ENCODE peak calls at places on chromosome 10, in seven cellular contexts. One of them, this sample, is unnamed.

GRCh38 chr10:63072951-63073350 is 60.2 kb upstream of the NRBF2 start:
- DNase-seq in HCT116: no peak
- DNase-seq in HepG2: no peak
- DNase-seq in K562: no peak
- DNase-seq in H1: no peak
- DNase-seq in GM12878: no peak
- DNase-seq in SK-N-SH: no peak
- DNase-seq in this sample: no peak

GRCh38 chr10:6119962-6120361 is 31.1 kb downstream of the RBM17 start:
- DNase-seq in SK-N-SH: no peak
- DNase-seq in K562: no peak
- DNase-seq in H1: no peak
- DNase-seq in GM12878: no peak
- DNase-seq in HCT116: no peak
- DNase-seq in HepG2: no peak
- DNase-seq in this sample: no peak

GRCh38 chr10:119377905-119378736 is 164.4 kb downstream of the RGS10 start:
- DNase-seq in K562: no peak
- DNase-seq in H1: no peak
- DNase-seq in GM12878: no peak
- DNase-seq in SK-N-SH: peak
- DNase-seq in HCT116: no peak
- DNase-seq in HepG2: no peak
- DNase-seq in this sample: no peak

GRCh38 chr10:115969591-115969990 is 303.4 kb downstream of the GFRA1 start:
- DNase-seq in K562: no peak
- DNase-seq in GM12878: no peak
- DNase-seq in HCT116: no peak
- DNase-seq in HepG2: no peak
- DNase-seq in H1: no peak
- DNase-seq in SK-N-SH: no peak
- DNase-seq in this sample: no peak

GRCh38 chr10:58756126-58756525 is 243.5 kb downstream of the BICC1 start:
- DNase-seq in HCT116: no peak
- DNase-seq in H1: no peak
- DNase-seq in SK-N-SH: no peak
- DNase-seq in HepG2: no peak
- DNase-seq in K562: no peak
- DNase-seq in GM12878: no peak
- DNase-seq in this sample: no peak

GRCh38 chr10:17655567-17656146 is 11.7 kb downstream of the STAM start:
- DNase-seq in HepG2: peak
- DNase-seq in HCT116: no peak
- DNase-seq in K562: peak
- DNase-seq in H1: no peak
- DNase-seq in SK-N-SH: no peak
- DNase-seq in GM12878: peak
- DNase-seq in this sample: no peak

GRCh38 chr10:35631404-35631803 is 10.7 kb downstream of the FZD8 start:
- DNase-seq in GM12878: no peak
- DNase-seq in H1: no peak
- DNase-seq in HepG2: no peak
- DNase-seq in K562: no peak
- DNase-seq in HCT116: no peak
- DNase-seq in SK-N-SH: no peak
- DNase-seq in this sample: no peak

GRCh38 chr10:94760586-94761178 is 1.8 kb upstream of the CYP2C19 start:
- DNase-seq in HepG2: no peak
- DNase-seq in H1: no peak
- DNase-seq in HCT116: no peak
- DNase-seq in SK-N-SH: no peak
- DNase-seq in GM12878: no peak
- DNase-seq in K562: no peak
- DNase-seq in this sample: no peak

GRCh38 chr10:77661674-77662073 is 24.1 kb upstream of the KCNMA1 start:
- DNase-seq in GM12878: no peak
- DNase-seq in K562: no peak
- DNase-seq in HepG2: no peak
- DNase-seq in SK-N-SH: no peak
- DNase-seq in H1: no peak
- DNase-seq in HCT116: no peak
- DNase-seq in this sample: no peak

GRCh38 chr10:112461029-112461887 is 14.2 kb downstream of the VTI1A start:
- DNase-seq in GM12878: no peak
- DNase-seq in H1: no peak
- DNase-seq in HCT116: peak
- DNase-seq in K562: no peak
- DNase-seq in HepG2: no peak
- DNase-seq in SK-N-SH: no peak
- DNase-seq in this sample: peak

GRCh38 chr10:132982301-132982989 is 40.1 kb upstream of the CFAP46 start:
- DNase-seq in SK-N-SH: no peak
- DNase-seq in HCT116: no peak
- DNase-seq in K562: no peak
- DNase-seq in H1: no peak
- DNase-seq in HepG2: no peak
- DNase-seq in GM12878: no peak
- DNase-seq in this sample: no peak

GRCh38 chr10:34721201-34721840 is 93.8 kb downstream of the PARD3 start:
- DNase-seq in HepG2: no peak
- DNase-seq in GM12878: no peak
- DNase-seq in K562: no peak
- DNase-seq in SK-N-SH: no peak
- DNase-seq in H1: no peak
- DNase-seq in HCT116: no peak
- DNase-seq in this sample: peak

GRCh38 chr10:17013131-17013530 is 116.5 kb downstream of the CUBN start:
- DNase-seq in HepG2: no peak
- DNase-seq in H1: no peak
- DNase-seq in K562: no peak
- DNase-seq in HCT116: no peak
- DNase-seq in SK-N-SH: no peak
- DNase-seq in GM12878: no peak
- DNase-seq in this sample: no peak

GRCh38 chr10:13961096-13961495 is 369.6 kb downstream of the FRMD4A start:
- DNase-seq in HepG2: no peak
- DNase-seq in SK-N-SH: no peak
- DNase-seq in GM12878: no peak
- DNase-seq in K562: no peak
- DNase-seq in H1: no peak
- DNase-seq in HCT116: no peak
- DNase-seq in this sample: no peak

GRCh38 chr10:126216221-126216701 is 172.0 kb downstream of the ADAM12 start:
- DNase-seq in SK-N-SH: no peak
- DNase-seq in GM12878: no peak
- DNase-seq in HCT116: no peak
- DNase-seq in H1: no peak
- DNase-seq in K562: no peak
- DNase-seq in HepG2: no peak
- DNase-seq in this sample: no peak

GRCh38 chr10:61957806-61958205 is 56.3 kb downstream of the ARID5B start:
- DNase-seq in K562: no peak
- DNase-seq in SK-N-SH: no peak
- DNase-seq in HepG2: no peak
- DNase-seq in H1: no peak
- DNase-seq in HCT116: no peak
- DNase-seq in GM12878: no peak
- DNase-seq in this sample: no peak

GRCh38 chr10:13949844-13950542 is 363.2 kb downstream of the PRPF18 start:
- DNase-seq in SK-N-SH: no peak
- DNase-seq in HCT116: no peak
- DNase-seq in H1: no peak
- DNase-seq in HepG2: no peak
- DNase-seq in K562: no peak
- DNase-seq in GM12878: no peak
- DNase-seq in this sample: no peak

GRCh38 chr10:118286051-118286838 is 55.9 kb downstream of the FAM204A start:
- DNase-seq in K562: no peak
- DNase-seq in H1: no peak
- DNase-seq in HCT116: no peak
- DNase-seq in SK-N-SH: no peak
- DNase-seq in HepG2: no peak
- DNase-seq in GM12878: no peak
- DNase-seq in this sample: no peak
- TF ChIP-seq JUND in K562: no peak
- TF ChIP-seq JUND in H1: no peak
- TF ChIP-seq JUND in HCT116: no peak
- TF ChIP-seq JUND in SK-N-SH: no peak
- TF ChIP-seq JUND in HepG2: no peak
- TF ChIP-seq JUND in GM12878: no peak
- TF ChIP-seq JUND in this sample: no peak

GRCh38 chr10:44858988-44859387 is 52.1 kb upstream of the TMEM72 start:
- DNase-seq in SK-N-SH: no peak
- DNase-seq in HCT116: no peak
- DNase-seq in HepG2: no peak
- DNase-seq in H1: no peak
- DNase-seq in K562: no peak
- DNase-seq in GM12878: no peak
- DNase-seq in this sample: no peak

GRCh38 chr10:44862917-44863316 is 48.2 kb upstream of the TMEM72 start:
- DNase-seq in H1: no peak
- DNase-seq in GM12878: no peak
- DNase-seq in SK-N-SH: no peak
- DNase-seq in HepG2: no peak
- DNase-seq in K562: no peak
- DNase-seq in HCT116: no peak
- DNase-seq in this sample: no peak

GRCh38 chr10:44859546-44860285 is 51.4 kb upstream of the TMEM72 start:
- DNase-seq in GM12878: no peak
- DNase-seq in K562: no peak
- DNase-seq in H1: no peak
- DNase-seq in HCT116: no peak
- DNase-seq in HepG2: no peak
- DNase-seq in SK-N-SH: no peak
- DNase-seq in this sample: no peak

GRCh38 chr10:44862006-44862751 is 49.0 kb upstream of the TMEM72 start:
- DNase-seq in K562: no peak
- DNase-seq in SK-N-SH: no peak
- DNase-seq in GM12878: no peak
- DNase-seq in H1: no peak
- DNase-seq in HepG2: no peak
- DNase-seq in HCT116: no peak
- DNase-seq in this sample: no peak

DNA sequence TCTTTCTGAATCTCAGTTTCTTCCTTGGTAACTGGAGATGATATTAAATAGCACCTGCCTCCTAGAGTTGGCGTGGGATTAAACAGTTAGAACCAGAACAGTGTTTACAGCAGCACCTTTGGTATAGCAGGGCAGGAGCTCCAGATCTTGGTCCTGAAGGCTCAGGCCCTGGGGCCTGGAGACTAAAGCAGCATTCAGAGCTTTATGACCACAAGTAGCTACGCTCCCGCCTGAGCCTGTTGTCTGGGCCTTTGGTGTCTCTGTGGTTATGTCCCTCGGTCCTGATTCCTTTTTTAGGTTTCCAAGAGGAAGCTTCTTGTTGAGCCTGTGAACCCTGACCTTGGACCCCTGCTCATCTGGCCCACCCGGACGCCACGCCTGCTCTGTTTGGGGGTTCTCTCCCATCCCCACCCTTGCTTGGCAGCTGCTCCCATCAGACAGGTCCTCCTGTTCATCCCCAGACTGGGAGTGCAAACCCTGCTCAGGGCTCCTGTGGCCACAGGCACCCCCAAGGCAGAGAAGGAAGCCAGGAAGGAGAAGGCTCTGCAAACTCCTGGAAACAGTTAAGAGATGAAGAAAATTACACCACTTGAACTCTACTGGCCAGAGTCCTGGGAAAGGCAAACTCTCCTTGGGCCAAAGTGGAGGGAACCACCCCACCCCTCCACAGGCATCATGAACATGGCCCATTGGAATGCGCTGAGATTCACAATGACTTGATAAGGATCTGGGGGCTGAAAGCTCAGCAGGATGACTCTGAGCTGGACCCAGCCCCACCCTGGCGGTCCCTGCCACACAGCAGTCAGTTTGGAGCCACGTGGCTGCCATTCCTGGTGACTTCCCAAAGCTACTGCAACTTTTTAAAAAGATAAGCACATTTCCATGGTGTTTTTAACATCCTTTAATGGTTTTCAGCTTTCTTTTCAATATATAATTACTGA is 50.1 kb upstream of the TMEM72 start:
- DNase-seq in H1: no peak
- DNase-seq in GM12878: no peak
- DNase-seq in HepG2: peak
- DNase-seq in SK-N-SH: no peak
- DNase-seq in K562: no peak
- DNase-seq in HCT116: no peak
- DNase-seq in this sample: no peak
- TF ChIP-seq JUND in H1: no peak
- TF ChIP-seq JUND in GM12878: no peak
- TF ChIP-seq JUND in HepG2: no peak
- TF ChIP-seq JUND in SK-N-SH: peak
- TF ChIP-seq JUND in K562: no peak
- TF ChIP-seq JUND in HCT116: no peak
- TF ChIP-seq JUND in this sample: no peak

DNA sequence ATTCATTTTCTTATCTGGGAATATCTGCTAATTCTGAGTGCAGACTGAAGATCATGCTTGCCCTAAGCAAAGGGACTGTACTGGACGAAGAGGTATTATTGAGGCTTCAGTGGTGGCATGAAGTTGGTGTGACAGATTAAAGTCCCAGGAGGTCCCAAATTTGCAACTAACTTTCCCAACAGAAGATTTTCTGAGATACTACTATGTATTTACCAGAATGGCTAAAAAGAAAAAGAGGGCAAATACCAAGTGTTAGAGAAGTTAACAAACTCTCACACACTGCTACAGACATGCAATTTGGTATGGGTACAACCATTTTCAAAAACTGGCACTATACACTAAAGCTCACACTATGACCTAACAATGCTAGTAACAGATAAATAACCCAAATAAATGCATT is 28.3 kb downstream of the IDE start:
- DNase-seq in HCT116: no peak
- DNase-seq in GM12878: no peak
- DNase-seq in HepG2: no peak
- DNase-seq in H1: no peak
- DNase-seq in SK-N-SH: no peak
- DNase-seq in K562: no peak
- DNase-seq in this sample: no peak
- TF ChIP-seq JUND in HCT116: no peak
- TF ChIP-seq JUND in GM12878: no peak
- TF ChIP-seq JUND in HepG2: no peak
- TF ChIP-seq JUND in H1: no peak
- TF ChIP-seq JUND in SK-N-SH: no peak
- TF ChIP-seq JUND in K562: no peak
- TF ChIP-seq JUND in this sample: no peak

DNA sequence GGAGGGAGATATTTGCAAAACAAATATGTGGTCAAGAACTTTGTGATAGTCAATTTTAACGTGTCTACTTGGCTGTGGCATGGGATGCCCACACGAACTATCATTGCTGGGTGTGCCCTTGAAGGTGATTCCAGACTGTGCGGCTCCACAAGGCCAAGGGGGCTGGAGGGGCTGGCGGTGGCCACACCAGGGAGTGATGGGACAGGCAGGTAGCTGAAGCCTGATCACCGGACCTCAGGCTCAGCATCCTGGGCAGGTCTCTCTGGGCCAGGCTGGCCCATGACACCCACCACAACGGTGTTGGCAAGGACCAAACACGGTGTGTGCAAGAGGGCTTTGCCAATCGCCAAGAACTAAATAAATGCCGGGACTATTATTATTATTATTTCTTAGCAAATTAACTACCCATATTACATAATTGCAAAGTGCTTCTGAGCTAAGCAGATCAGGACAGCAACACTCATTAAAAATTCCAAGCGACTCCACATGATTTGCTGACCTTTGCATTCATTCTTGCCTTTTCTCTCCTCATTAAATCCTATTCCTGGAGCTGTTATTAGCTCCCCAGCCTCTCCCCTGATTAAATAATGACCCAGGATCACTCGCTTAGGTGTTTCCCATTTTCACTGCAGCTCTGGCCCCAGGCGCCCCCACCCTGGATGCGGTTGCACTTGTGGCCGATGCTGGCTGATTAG is 35.4 kb upstream of the PPP2R2D start:
- DNase-seq in GM12878: no peak
- DNase-seq in SK-N-SH: no peak
- DNase-seq in H1: no peak
- DNase-seq in K562: no peak
- DNase-seq in HepG2: no peak
- DNase-seq in HCT116: no peak
- DNase-seq in this sample: no peak
- TF ChIP-seq JUND in GM12878: no peak
- TF ChIP-seq JUND in SK-N-SH: no peak
- TF ChIP-seq JUND in H1: no peak
- TF ChIP-seq JUND in K562: no peak
- TF ChIP-seq JUND in HepG2: no peak
- TF ChIP-seq JUND in HCT116: no peak
- TF ChIP-seq JUND in this sample: no peak